ENCODE peak calls at places on chromosomes 11 and 22, in eight cellular contexts. L is Karpas-422, G is transverse colon, Z is PC-3, K is mesendoderm, T is left ventricle myocardium inferior, I is ovary, U is right atrium auricular region. B is an unnamed sample.

GRCh38 chr11:47714554-47715081 is 551 bp downstream of the AGBL2 start:
- DNase-seq in T (no peak), I (no peak), Z (no peak), K (peak; percentile 39), G (peak; percentile 18), U (no peak), L (peak; percentile 49), B (peak; percentile 26)

GRCh38 chr11:35814720-35815305 is 129.0 kb upstream of the LDLRAD3 start:
- DNase-seq in T (no peak), K (no peak), G (no peak), L (no peak), Z (no peak), I (no peak), U (peak; percentile 63), B (no peak)

GRCh38 chr11:77118971-77119370 is 9.1 kb upstream of the MYO7A start:
- DNase-seq in L (no peak), I (no peak), G (no peak), U (no peak), K (no peak), T (no peak), Z (no peak), B (no peak)

GRCh38 chr11:12704049-12704448 is 29.8 kb downstream of the TEAD1 start:
- DNase-seq in G (no peak), K (no peak), U (no peak), Z (peak; percentile 30), I (no peak), L (no peak), T (no peak), B (no peak)

GRCh38 chr22:44181033-44181911 is 547 bp downstream of the PARVG start:
- DNase-seq in T (peak; percentile 47), I (no peak), K (no peak), U (no peak), G (peak; percentile 53), L (peak; percentile 47), Z (peak; percentile 3), B (peak; percentile 29)

GRCh38 chr11:12827929-12828812 is 153.9 kb downstream of the TEAD1 start:
- DNase-seq in U (no peak), G (peak; percentile 57), T (no peak), K (peak; percentile 69), L (no peak), Z (peak; percentile 69), I (peak; percentile 34), B (peak; percentile 74)

GRCh38 chr11:11422291-11423128 is 69.5 kb upstream of the CSNK2A3 start:
- DNase-seq in I (no peak), L (no peak), T (no peak), U (no peak), G (no peak), K (no peak), Z (peak; percentile 38), B (no peak)

GRCh38 chr22:40224702-40225101 is 47.0 kb downstream of the TNRC6B start:
- DNase-seq in L (no peak), K (no peak), Z (no peak), T (no peak), G (no peak), U (no peak), I (no peak), B (no peak)

GRCh38 chr11:28251263-28251662 is 143.1 kb downstream of the METTL15 start:
- DNase-seq in I (no peak), U (no peak), Z (no peak), L (no peak), T (no peak), G (no peak), K (no peak), B (no peak)

GRCh38 chr22:50012201-50013181 is at the start of gene IL17REL:
- DNase-seq in G (peak; percentile 41), I (no peak), Z (peak; percentile 20), U (no peak), L (no peak), K (peak; percentile 28), T (peak; percentile 14), B (no peak)

GRCh38 chr22:39725351-39726035 is 154.9 kb downstream of the CACNA1I start:
- DNase-seq in U (no peak), K (no peak), Z (no peak), G (no peak), L (no peak), I (no peak), T (no peak), B (no peak)

GRCh38 chr11:35483131-35483800 is 42.1 kb downstream of the PAMR1 start:
- DNase-seq in G (no peak), Z (no peak), I (no peak), K (no peak), L (no peak), T (no peak), U (no peak), B (no peak)

GRCh38 chr22:46929046-46929688 is 166.7 kb downstream of the TBC1D22A start:
- DNase-seq in U (peak; percentile 11), I (no peak), T (no peak), Z (no peak), K (no peak), L (no peak), G (no peak), B (no peak)

GRCh38 chr11:2186669-2187266 is 15.2 kb upstream of the TH start:
- DNase-seq in Z (peak; percentile 37), U (no peak), G (peak; percentile 31), I (no peak), L (peak; percentile 75), K (peak; percentile 65), T (no peak), B (peak; percentile 44)

GRCh38 chr11:110921742-110922200 is 209.5 kb upstream of the ARHGAP20 start:
- DNase-seq in I (peak; percentile 36), U (no peak), K (peak; percentile 88), T (no peak), L (no peak), G (no peak), Z (no peak), B (no peak)

GRCh38 chr11:111974451-111974850 is 37.3 kb downstream of the DIXDC1 start:
- DNase-seq in K (no peak), T (no peak), G (no peak), L (no peak), U (no peak), I (no peak), Z (no peak), B (no peak)

GRCh38 chr11:128156486-128156885 is 430.9 kb downstream of the ETS1 start:
- DNase-seq in K (no peak), T (no peak), U (no peak), L (no peak), Z (peak; percentile 62), G (no peak), I (no peak), B (no peak)

GRCh38 chr11:79413258-79413657 is 27.6 kb downstream of the TENM4 start:
- DNase-seq in G (peak; percentile 57), T (peak; percentile 89), U (peak; percentile 70), L (no peak), Z (no peak), K (peak; percentile 75), I (peak; percentile 91), B (no peak)
- H3K4me3 ChIP-seq in G (no peak overlapping the region), T (no peak overlapping the region), U (no peak overlapping the region), L (no peak overlapping the region), Z (no peak overlapping the region), K (no peak overlapping the region), I (no peak overlapping the region), B (no peak overlapping the region)

GRCh38 chr11:133927690-133928627 is 28.8 kb downstream of the IGSF9B start:
- DNase-seq in U (peak; percentile 72), G (peak; percentile 69), I (peak; percentile 52), L (peak; percentile 76), K (peak; percentile 80), T (peak; percentile 59), Z (peak; percentile 82), B (peak; percentile 42)
- H3K27ac ChIP-seq in U (no peak overlapping the region), G (no peak overlapping the region), I (no peak overlapping the region), L (no peak overlapping the region), K (no peak overlapping the region), T (no peak overlapping the region), Z (no peak overlapping the region), B (no peak overlapping the region)

GRCh38 chr11:120221115-120221752 is 10.4 kb downstream of the OAF start:
- DNase-seq in K (no peak), G (peak; percentile 78), I (no peak), U (no peak), L (no peak), T (no peak), Z (peak; percentile 36), B (peak; percentile 96)

GRCh38 chr11:120224386-120224785 is 13.6 kb downstream of the OAF start:
- DNase-seq in I (no peak), K (no peak), G (no peak), L (no peak), T (no peak), Z (no peak), U (no peak), B (no peak)

GRCh38 chr11:120223793-120224192 is 13.0 kb downstream of the OAF start:
- DNase-seq in U (no peak), Z (no peak), L (no peak), K (no peak), T (no peak), I (no peak), G (no peak), B (no peak)

GRCh38 chr11:120224872-120225371 is 14.1 kb downstream of the OAF start:
- DNase-seq in I (peak; percentile 48), U (no peak), G (no peak), K (no peak), Z (no peak), L (no peak), T (peak; percentile 58), B (no peak)

GRCh38 chr11:120222916-120223315 is 12.1 kb downstream of the OAF start:
- DNase-seq in Z (no peak), G (no peak), U (no peak), I (no peak), T (peak; percentile 13), K (no peak), L (no peak), B (no peak)
- H3K4me3 ChIP-seq in Z (no peak overlapping the region), G (no peak overlapping the region), U (no peak overlapping the region), I (no peak overlapping the region), T (no peak overlapping the region), K (no peak overlapping the region), L (no peak overlapping the region), B (no peak overlapping the region)

GRCh38 chr22:37560682-37561208 is 465 bp downstream of the CDC42EP1 start:
- DNase-seq in Z (peak; percentile 27), I (peak; percentile 73), L (no peak), K (peak; percentile 68), U (no peak), T (peak; percentile 69), G (peak; percentile 34), B (no peak)

GRCh38 chr22:37558815-37559214 is 1.5 kb upstream of the CDC42EP1 start:
- DNase-seq in Z (no peak), U (no peak), L (no peak), T (no peak), I (no peak), K (no peak), G (no peak), B (no peak)

GRCh38 chr22:37559901-37560681 is at the start of gene CDC42EP1:
- DNase-seq in K (peak; percentile 84), U (no peak), L (no peak), I (peak; percentile 73), G (peak; percentile 75), T (peak; percentile 65), Z (peak; percentile 54), B (peak; percentile 79)

GRCh38 chr22:37561209-37562048 is 1.1 kb downstream of the CDC42EP1 start:
- DNase-seq in U (peak; percentile 96), T (peak; percentile 93), G (peak; percentile 95), L (peak; percentile 91), Z (peak; percentile 84), I (peak; percentile 94), K (peak; percentile 92), B (peak; percentile 90)

DNA sequence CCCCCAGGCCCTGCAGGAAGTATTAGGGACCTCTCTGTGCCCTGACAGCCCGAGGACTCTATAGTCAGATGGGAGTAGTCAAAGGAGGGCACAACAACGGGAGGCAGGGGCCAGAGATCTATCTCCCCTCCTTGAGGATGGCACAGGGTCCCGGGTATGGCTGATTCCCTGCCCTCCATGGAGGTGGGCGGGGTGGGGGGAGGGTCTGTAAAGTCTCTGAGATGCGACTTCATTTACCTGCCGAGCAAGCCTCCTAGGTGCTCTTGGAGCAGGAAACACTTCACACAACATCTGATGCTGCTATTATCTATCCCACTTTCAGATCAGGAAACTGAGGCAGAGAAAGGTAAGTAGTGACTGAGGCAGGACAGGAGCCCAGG is 769 bp upstream of the CDC42EP1 start:
- DNase-seq in G (no peak), T (no peak), L (no peak), I (no peak), U (no peak), Z (no peak), K (peak; percentile 54), B (no peak)
- H3K27ac ChIP-seq in G (peak overlapping the region; percentile 97), T (peak overlapping the region; percentile 98), L (no peak overlapping the region), I (peak overlapping the region; percentile 99), U (peak overlapping the region; percentile 98), Z (no peak overlapping the region), K (peak overlapping the region; percentile 89), B (peak overlapping the region; percentile 96)

B was measured in small intestine.